ENCODE peak calls at places on chromosome 10, in five cellular contexts. X is HEK293T; I is naive thymus-derived CD8-positive, alpha-beta T cell; V is SW480; J is fibroblast of gingiva. Q is an unnamed sample.

GRCh38 chr10:117699436-117700075 is 157.0 kb downstream of the EMX2 start:
- DNase-seq in X (no peak), I (no peak), V (no peak), J (no peak), Q (no peak)

GRCh38 chr10:344582-345200 is 209.4 kb downstream of the ZMYND11 start:
- DNase-seq in X (no peak), I (no peak), V (no peak), J (no peak), Q (no peak)

GRCh38 chr10:113576853-113577252 is 24.0 kb downstream of the HABP2 start:
- DNase-seq in X (peak; percentile 40), I (no peak), V (no peak), J (no peak), Q (no peak)

GRCh38 chr10:8913720-8914119 is 859.2 kb downstream of the GATA3 start:
- DNase-seq in X (no peak), I (no peak), V (peak; percentile 41), J (no peak), Q (no peak)

GRCh38 chr10:77943086-77943901 is 16.7 kb upstream of the DLG5 start:
- DNase-seq in X (no peak), I (no peak), V (peak; percentile 70), J (peak; percentile 52), Q (no peak)

GRCh38 chr10:27742926-27743735 is 2.5 kb downstream of the MKX start:
- DNase-seq in X (no peak), I (peak; percentile 19), V (peak; percentile 36), J (peak; percentile 28), Q (peak; percentile 17)

GRCh38 chr10:73910401-73910763 is 550 bp upstream of the PLAU start:
- DNase-seq in X (no peak), I (no peak), V (no peak), J (no peak), Q (no peak)

GRCh38 chr10:117163061-117163953 is 25.2 kb upstream of the VAX1 start:
- DNase-seq in X (peak; percentile 83), I (no peak), V (no peak), J (no peak), Q (no peak)

Q was measured in effector memory CD8-positive, alpha-beta T cell.